ENCODE peak calls at places on chromosomes 4 and X, in five cellular contexts. L is A549, Z is HepG2, O is WTC11, E is GM12878. A is an unnamed sample.

GRCh38 chr4:52618795-52619590 is 40.1 kb downstream of the USP46 start:
- DNase-seq in L (no peak), Z (no peak), O (no peak), E (no peak), A (no peak)

GRCh38 chrX:40012039-40012799 is 85.5 kb downstream of the BCOR start:
- DNase-seq in Z (peak), L (no peak), E (no peak), O (no peak), A (peak)

GRCh38 chrX:65644621-65645287 is 22.7 kb upstream of the MSN start:
- DNase-seq in E (no peak), L (peak), O (no peak), Z (no peak), A (no peak)

GRCh38 chrX:65014230-65014629 is 38.0 kb upstream of the ZC4H2 start:
- DNase-seq in E (no peak), Z (no peak), L (no peak), O (no peak), A (no peak)

GRCh38 chrX:30904632-30905031 is 15.6 kb upstream of the TAB3 start:
- DNase-seq in O (no peak), L (no peak), E (no peak), Z (no peak), A (no peak)

GRCh38 chr4:138310498-138310897 is 68.3 kb upstream of the SLC7A11 start:
- DNase-seq in Z (no peak), L (no peak), E (no peak), O (no peak), A (no peak)

GRCh38 chr4:24118031-24118430 is 228.2 kb upstream of the PPARGC1A start:
- DNase-seq in Z (no peak), O (no peak), L (no peak), E (no peak), A (no peak)

GRCh38 chrX:57951666-57952319 is 41.5 kb upstream of the ZXDA start:
- DNase-seq in L (no peak), Z (no peak), E (no peak), O (no peak), A (no peak)

GRCh38 chr4:67014592-67014991 is 530.7 kb downstream of the CENPC start:
- DNase-seq in O (peak), E (no peak), L (peak), Z (peak), A (no peak)

GRCh38 chr4:183838987-183839712 is 66.0 kb upstream of the STOX2 start:
- DNase-seq in O (no peak), L (peak), Z (no peak), E (no peak), A (no peak)

GRCh38 chr4:112099701-112100289 is 45.5 kb upstream of the FAM241A start:
- DNase-seq in L (peak), E (peak), Z (peak), O (no peak), A (no peak)

GRCh38 chrX:48475295-48475694 is 704 bp upstream of the FTSJ1 start:
- DNase-seq in O (no peak), E (no peak), Z (peak), L (no peak), A (no peak)

GRCh38 chrX:123185714-123186113 is 1.6 kb downstream of the GRIA3 start:
- DNase-seq in L (no peak), O (no peak), E (no peak), Z (no peak), A (no peak)

GRCh38 chr4:96407651-96408342 is 567.9 kb downstream of the PDHA2 start:
- DNase-seq in L (no peak), O (no peak), E (no peak), Z (no peak), A (no peak)

GRCh38 chr4:149050840-149051239 is 608.6 kb upstream of the NR3C2 start:
- DNase-seq in E (no peak), Z (no peak), O (peak), L (no peak), A (no peak)

GRCh38 chrX:134782796-134783195 is 124.5 kb upstream of the PLAC1 start:
- DNase-seq in L (peak), Z (no peak), E (no peak), O (no peak), A (no peak)

GRCh38 chr4:72006576-72006975 is 25.2 kb upstream of the NPFFR2 start:
- DNase-seq in L (no peak), Z (no peak), E (no peak), O (no peak), A (no peak)

GRCh38 chr4:61373901-61374611 is 173.9 kb downstream of the ADGRL3 start:
- DNase-seq in E (no peak), L (no peak), O (no peak), Z (no peak), A (no peak)

GRCh38 chr4:155392486-155393184 is 15.9 kb upstream of the MAP9 start:
- DNase-seq in L (peak), Z (peak), E (no peak), O (no peak), A (no peak)
- TF ChIP-seq USF2 in L (peak), Z (no peak), E (no peak), O (no peak), A (no peak)

DNA sequence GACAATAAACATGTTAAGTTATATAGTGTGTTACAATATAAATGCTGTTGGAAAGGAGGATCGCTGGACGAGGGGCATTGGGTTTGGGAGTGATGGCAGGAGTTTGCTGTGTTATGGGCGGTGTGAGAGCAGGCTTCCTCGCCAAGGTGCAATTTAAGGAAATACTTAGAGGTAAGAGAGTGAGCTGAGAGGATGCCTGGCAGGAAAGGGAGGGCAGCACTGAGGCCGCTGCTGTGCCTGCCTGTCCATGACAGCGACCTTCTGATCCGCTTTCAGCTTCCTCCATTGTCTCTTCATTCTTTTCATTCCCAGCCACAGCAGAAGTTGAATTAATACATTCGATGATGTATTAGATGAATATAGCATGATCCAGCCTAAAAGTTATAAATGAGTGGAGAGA is 41.2 kb upstream of the TBC1D14 start:
- DNase-seq in L (no peak), O (no peak), Z (no peak), E (no peak), A (no peak)
- TF ChIP-seq USF2 in L (no peak), O (no peak), Z (no peak), E (no peak), A (no peak)

GRCh38 chr4:159206427-159206871 is 103.6 kb downstream of the RAPGEF2 start:
- DNase-seq in O (no peak), L (no peak), Z (no peak), E (peak), A (no peak)
- TF ChIP-seq USF2 in O (no peak), L (no peak), Z (no peak), E (no peak), A (no peak)

GRCh38 chr4:18508801-18509200 is 487.2 kb upstream of the LCORL start:
- DNase-seq in E (no peak), L (no peak), O (no peak), Z (no peak), A (no peak)
- TF ChIP-seq USF2 in E (no peak), L (no peak), O (no peak), Z (no peak), A (no peak)

A was measured in H1.